ENCODE peak calls at places on chromosomes 12 and 14, in five cellular contexts. Z is dorsolateral prefrontal cortex, T is BE2C, A is PC-3, D is astrocyte of the spinal cord. U is an unnamed sample.
A peak's percentile ranks its signal among the peaks of the same experiment; 100 is the strongest.

GRCh38 chr12:123479442-123480180 is 21.7 kb downstream of the SNRNP35 start:
- DNase-seq in D (no peak), T (no peak), A (no peak), Z (peak; percentile 84), U (no peak)

GRCh38 chr14:86915416-86915815 is 1077.6 kb downstream of the GALC start:
- DNase-seq in D (peak; percentile 16), Z (no peak), A (no peak), T (no peak), U (peak; percentile 3)

GRCh38 chr12:70754330-70754741 is 117.1 kb upstream of the PTPRB start:
- DNase-seq in D (no peak), A (peak; percentile 57), T (no peak), Z (no peak), U (no peak)

GRCh38 chr14:69712637-69713088 is 54.3 kb upstream of the SRSF5 start:
- DNase-seq in T (peak; percentile 31), A (no peak), Z (no peak), D (no peak), U (no peak)

GRCh38 chr12:53951577-53952334 is 2.9 kb upstream of the HOXC12 start:
- DNase-seq in Z (no peak), D (no peak), A (no peak), T (no peak), U (no peak)

GRCh38 chr14:84090837-84091236 is 1439.1 kb upstream of the FLRT2 start:
- DNase-seq in T (no peak), D (peak; percentile 40), Z (no peak), A (no peak), U (no peak)

GRCh38 chr14:70086685-70087379 is 101.9 kb downstream of the SLC8A3 start:
- DNase-seq in Z (no peak), D (peak; percentile 50), A (peak; percentile 60), T (peak; percentile 34), U (peak; percentile 7)

GRCh38 chr14:60151715-60152114 is 13.5 kb downstream of the DHRS7 start:
- DNase-seq in D (peak; percentile 72), A (peak; percentile 100), T (peak; percentile 80), Z (peak; percentile 44), U (peak; percentile 95)

GRCh38 chr14:93688239-93688666 is 100.0 kb downstream of the PRIMA1 start:
- DNase-seq in D (no peak), T (no peak), A (no peak), Z (no peak), U (no peak)

GRCh38 chr12:107477946-107478610 is 207.5 kb upstream of the PWP1 start:
- DNase-seq in A (peak; percentile 50), D (no peak), Z (no peak), T (no peak), U (no peak)

GRCh38 chr12:24066865-24067264 is 117.4 kb upstream of the SOX5 start:
- DNase-seq in T (no peak), Z (no peak), A (peak; percentile 49), D (peak; percentile 90), U (no peak)

GRCh38 chr14:91418387-91419043 is 895 bp upstream of the CCDC88C start:
- DNase-seq in A (peak; percentile 72), Z (peak; percentile 60), D (peak; percentile 40), T (peak; percentile 66), U (peak; percentile 7)

GRCh38 chr14:91225025-91225424 is 19.5 kb downstream of the GPR68 start:
- DNase-seq in Z (no peak), A (peak; percentile 37), D (no peak), T (no peak), U (no peak)

GRCh38 chr14:90558041-90558982 is 161.5 kb downstream of the CALM1 start:
- DNase-seq in D (no peak), A (no peak), Z (no peak), T (peak; percentile 36), U (no peak)

GRCh38 chr12:76455582-76456345 is 103.8 kb downstream of the OSBPL8 start:
- DNase-seq in Z (no peak), T (peak; percentile 30), D (peak; percentile 90), A (peak; percentile 95), U (peak; percentile 92)

GRCh38 chr14:75906680-75907280 is 75.0 kb downstream of the TGFB3 start:
- DNase-seq in A (peak; percentile 72), T (peak; percentile 78), Z (no peak), D (peak; percentile 69), U (peak; percentile 55)

GRCh38 chr12:16573652-16574077 is 32.3 kb downstream of the LMO3 start:
- DNase-seq in Z (no peak), T (no peak), A (no peak), D (no peak), U (no peak)

GRCh38 chr12:57404966-57405640 is 25.7 kb downstream of the R3HDM2 start:
- DNase-seq in T (no peak), A (no peak), D (no peak), Z (no peak), U (no peak)

GRCh38 chr12:29255061-29255460 is 106.0 kb downstream of the FAR2 start:
- DNase-seq in Z (no peak), T (peak; percentile 51), D (no peak), A (no peak), U (no peak)

GRCh38 chr12:51823875-51824565 is 24.5 kb downstream of the FIGNL2 start:
- DNase-seq in D (peak; percentile 54), Z (no peak), T (peak; percentile 59), A (peak; percentile 83), U (peak; percentile 64)
- TF ChIP-seq CTCF in D (peak; percentile 62), Z (peak; percentile 69), T (peak; percentile 86), A (peak; percentile 80), U (peak; percentile 77)

GRCh38 chr12:122412851-122413433 is 9.5 kb downstream of the CLIP1 start:
- DNase-seq in Z (no peak), T (no peak), A (no peak), D (no peak), U (no peak)

GRCh38 chr12:122411537-122411936 is 10.9 kb downstream of the CLIP1 start:
- DNase-seq in Z (no peak), T (no peak), D (no peak), A (no peak), U (no peak)

DNA sequence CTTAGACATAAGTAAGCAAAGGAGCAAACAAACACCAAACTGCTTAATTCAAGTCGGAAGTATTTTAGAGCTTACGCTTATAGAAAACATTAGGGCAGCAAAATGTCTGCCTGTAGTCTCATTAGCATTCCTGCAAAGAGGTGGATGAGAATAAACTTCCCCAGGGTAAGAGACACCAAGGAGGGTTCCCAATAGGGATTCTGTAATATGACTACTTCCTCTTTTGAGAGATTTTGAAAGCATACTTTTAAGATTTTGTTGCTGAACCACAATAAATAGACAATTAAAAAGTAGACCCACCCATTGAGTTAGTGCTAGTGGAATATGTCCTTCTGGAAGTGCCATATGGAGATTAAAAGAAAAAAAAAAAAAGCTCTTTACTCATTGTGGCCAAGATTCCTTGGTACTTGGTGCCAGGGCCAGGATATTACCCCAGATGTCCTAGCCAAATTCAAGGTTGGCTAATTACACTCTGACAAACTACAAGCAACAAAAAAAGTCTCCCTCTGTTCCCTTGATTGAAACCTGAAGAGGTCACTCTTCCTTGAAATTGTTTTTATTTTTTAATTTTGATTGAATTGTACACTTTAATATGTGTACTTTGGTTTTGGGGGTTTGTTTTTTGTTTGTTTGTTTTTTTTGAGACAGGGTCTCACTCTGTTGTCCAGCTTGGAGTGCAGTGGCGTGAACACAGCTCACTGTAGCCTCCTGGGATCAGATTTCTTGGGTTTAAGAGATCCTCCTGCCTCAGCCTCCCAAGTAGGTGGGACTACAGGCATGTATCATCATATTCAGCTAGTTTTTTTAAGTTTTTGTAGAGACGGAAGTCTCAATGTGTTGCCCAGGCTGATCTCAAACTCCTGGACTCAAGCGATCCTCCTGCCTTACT is 8.7 kb downstream of the CLIP1 start:
- DNase-seq in A (no peak), D (no peak), Z (no peak), T (no peak), U (no peak)
- TF ChIP-seq CTCF in A (no peak), D (no peak), Z (no peak), T (no peak), U (no peak)

DNA sequence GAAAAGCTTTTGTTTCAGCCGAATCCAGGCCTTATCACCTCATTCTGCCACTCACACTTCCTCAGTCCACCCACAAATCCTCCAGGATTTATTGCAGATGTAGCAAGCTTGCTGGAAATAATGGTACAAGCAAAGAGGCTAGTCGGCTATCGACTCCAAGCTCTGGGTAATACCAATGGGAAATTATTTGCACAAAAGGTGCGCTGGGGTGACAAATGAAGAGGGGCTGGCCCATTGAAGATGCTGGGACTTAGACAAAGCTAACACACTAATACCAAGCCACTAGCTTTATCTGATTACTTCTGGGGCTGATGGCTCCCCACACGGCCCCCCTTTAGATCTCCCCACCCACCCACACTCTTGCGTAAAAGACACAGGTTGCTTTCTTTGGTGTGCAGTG is 250.5 kb downstream of the ASCL1 start:
- DNase-seq in T (no peak), A (no peak), D (no peak), Z (no peak), U (no peak)
- TF ChIP-seq CTCF in T (no peak), A (no peak), D (no peak), Z (no peak), U (no peak)

GRCh38 chr12:132710422-132711168 is at the start of gene PGAM5:
- DNase-seq in T (peak; percentile 87), D (peak; percentile 80), Z (peak; percentile 63), A (peak; percentile 95), U (peak; percentile 66)
- TF ChIP-seq CTCF in T (no peak), D (no peak), Z (peak; percentile 14), A (no peak), U (no peak)

DNA sequence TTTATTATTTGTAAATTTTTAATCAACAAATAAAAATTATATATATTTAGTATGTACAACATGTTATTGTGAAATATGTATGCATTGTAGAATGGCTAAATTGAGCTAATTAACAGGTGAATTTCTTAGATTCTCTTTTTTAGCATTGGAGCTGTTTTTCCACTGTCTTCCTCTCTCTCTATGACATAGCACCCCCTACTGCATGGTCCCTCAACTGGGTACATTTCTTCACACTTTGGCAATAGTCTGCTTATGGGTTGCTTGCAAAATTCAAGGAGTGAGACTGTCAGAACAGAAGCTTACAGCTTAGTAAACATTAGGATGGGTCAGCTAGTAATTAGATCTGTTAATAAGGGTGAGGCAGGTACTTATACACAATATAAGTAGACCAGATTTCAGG is 658.5 kb upstream of the MGAT4C start:
- DNase-seq in A (peak; percentile 61), Z (no peak), T (peak; percentile 30), D (peak; percentile 56), U (peak; percentile 1)
- TF ChIP-seq CTCF in A (peak; percentile 76), Z (no peak), T (peak; percentile 85), D (peak; percentile 73), U (peak; percentile 45)

GRCh38 chr14:51395361-51395849 is 155.4 kb downstream of the TMX1 start:
- DNase-seq in T (peak; percentile 93), Z (no peak), A (peak; percentile 71), D (peak; percentile 74), U (peak; percentile 74)
- TF ChIP-seq CTCF in T (peak; percentile 43), Z (no peak), A (no peak), D (no peak), U (no peak)